ENCODE peak calls at places on chromosomes 7 and 10, in five cellular contexts. One of them, this sample, is unnamed.

GRCh38 chr7:43756368-43757072 is 2.0 kb upstream of the BLVRA start:
- DNase-seq in GM13976: no peak
- DNase-seq in psoas muscle: no peak
- DNase-seq in tibial nerve: no peak
- DNase-seq in left ventricle myocardium inferior: no peak
- DNase-seq in this sample: no peak

GRCh38 chr10:3761916-3762708 is 22.9 kb downstream of the KLF6 start:
- DNase-seq in GM13976: no peak
- DNase-seq in psoas muscle: no peak
- DNase-seq in tibial nerve: no peak
- DNase-seq in left ventricle myocardium inferior: no peak
- DNase-seq in this sample: no peak

GRCh38 chr7:156308976-156309620 is 331.5 kb upstream of the RNF32 start:
- DNase-seq in GM13976: no peak
- DNase-seq in psoas muscle: no peak
- DNase-seq in tibial nerve: no peak
- DNase-seq in left ventricle myocardium inferior: no peak
- DNase-seq in this sample: no peak

GRCh38 chr7:27883726-27884125 is 143.8 kb downstream of the TAX1BP1 start:
- DNase-seq in GM13976: no peak
- DNase-seq in psoas muscle: no peak
- DNase-seq in tibial nerve: no peak
- DNase-seq in left ventricle myocardium inferior: no peak
- DNase-seq in this sample: no peak

GRCh38 chr10:18419945-18420344 is 231.4 kb downstream of the NSUN6 start:
- DNase-seq in GM13976: no peak
- DNase-seq in psoas muscle: no peak
- DNase-seq in tibial nerve: no peak
- DNase-seq in left ventricle myocardium inferior: no peak
- DNase-seq in this sample: no peak

GRCh38 chr10:66982792-66983481 is 57.1 kb downstream of the LRRTM3 start:
- DNase-seq in GM13976: no peak
- DNase-seq in psoas muscle: no peak
- DNase-seq in tibial nerve: no peak
- DNase-seq in left ventricle myocardium inferior: no peak
- DNase-seq in this sample: no peak

GRCh38 chr7:2505401-2505800 is 14.2 kb upstream of the LFNG start:
- DNase-seq in GM13976: no peak
- DNase-seq in psoas muscle: no peak
- DNase-seq in tibial nerve: no peak
- DNase-seq in left ventricle myocardium inferior: no peak
- DNase-seq in this sample: no peak

GRCh38 chr10:110529596-110530011 is 31.9 kb downstream of the DUSP5 start:
- DNase-seq in GM13976: no peak
- DNase-seq in psoas muscle: no peak
- DNase-seq in tibial nerve: no peak
- DNase-seq in left ventricle myocardium inferior: no peak
- DNase-seq in this sample: no peak

GRCh38 chr10:115950320-115950719 is 322.7 kb downstream of the GFRA1 start:
- DNase-seq in GM13976: no peak
- DNase-seq in psoas muscle: no peak
- DNase-seq in tibial nerve: no peak
- DNase-seq in left ventricle myocardium inferior: no peak
- DNase-seq in this sample: no peak

GRCh38 chr7:29898301-29898700 is 91.3 kb downstream of the SCRN1 start:
- DNase-seq in GM13976: no peak
- DNase-seq in psoas muscle: no peak
- DNase-seq in tibial nerve: no peak
- DNase-seq in left ventricle myocardium inferior: no peak
- DNase-seq in this sample: no peak

GRCh38 chr10:133266056-133266795 is 10.4 kb downstream of the ADAM8 start:
- DNase-seq in GM13976: no peak
- DNase-seq in psoas muscle: no peak
- DNase-seq in tibial nerve: no peak
- DNase-seq in left ventricle myocardium inferior: no peak
- DNase-seq in this sample: no peak

GRCh38 chr7:2029936-2030335 is 202.8 kb downstream of the MAD1L1 start:
- DNase-seq in GM13976: no peak
- DNase-seq in psoas muscle: peak
- DNase-seq in tibial nerve: no peak
- DNase-seq in left ventricle myocardium inferior: peak
- DNase-seq in this sample: no peak

GRCh38 chr10:12372846-12373245 is 23.5 kb downstream of the CAMK1D start:
- DNase-seq in GM13976: no peak
- DNase-seq in psoas muscle: no peak
- DNase-seq in tibial nerve: no peak
- DNase-seq in left ventricle myocardium inferior: no peak
- DNase-seq in this sample: no peak

GRCh38 chr10:31121074-31121685 is 89.5 kb upstream of the ZNF438 start:
- DNase-seq in GM13976: no peak
- DNase-seq in psoas muscle: no peak
- DNase-seq in tibial nerve: no peak
- DNase-seq in left ventricle myocardium inferior: no peak
- DNase-seq in this sample: no peak

GRCh38 chr10:105691811-105692210 is 1050.7 kb downstream of the SORCS3 start:
- DNase-seq in GM13976: no peak
- DNase-seq in psoas muscle: no peak
- DNase-seq in tibial nerve: peak
- DNase-seq in left ventricle myocardium inferior: no peak
- DNase-seq in this sample: no peak
- TF ChIP-seq CTCF in GM13976: no peak
- TF ChIP-seq CTCF in psoas muscle: no peak
- TF ChIP-seq CTCF in tibial nerve: no peak
- TF ChIP-seq CTCF in left ventricle myocardium inferior: peak
- TF ChIP-seq CTCF in this sample: no peak

GRCh38 chr10:118343549-118343948 is 1.4 kb upstream of the FAM204A start:
- DNase-seq in GM13976: no peak
- DNase-seq in psoas muscle: no peak
- DNase-seq in tibial nerve: no peak
- DNase-seq in left ventricle myocardium inferior: no peak
- DNase-seq in this sample: no peak

GRCh38 chr10:118340486-118340885 is 1.6 kb downstream of the FAM204A start:
- DNase-seq in GM13976: no peak
- DNase-seq in psoas muscle: no peak
- DNase-seq in tibial nerve: no peak
- DNase-seq in left ventricle myocardium inferior: no peak
- DNase-seq in this sample: no peak

GRCh38 chr10:118341678-118342637 is at the start of gene FAM204A:
- DNase-seq in GM13976: peak
- DNase-seq in psoas muscle: peak
- DNase-seq in tibial nerve: peak
- DNase-seq in left ventricle myocardium inferior: peak
- DNase-seq in this sample: peak

GRCh38 chr10:118343115-118343514 is 991 bp upstream of the FAM204A start:
- DNase-seq in GM13976: no peak
- DNase-seq in psoas muscle: no peak
- DNase-seq in tibial nerve: no peak
- DNase-seq in left ventricle myocardium inferior: no peak
- DNase-seq in this sample: no peak

GRCh38 chr10:118342638-118343020 is 505 bp upstream of the FAM204A start:
- DNase-seq in GM13976: no peak
- DNase-seq in psoas muscle: no peak
- DNase-seq in tibial nerve: no peak
- DNase-seq in left ventricle myocardium inferior: no peak
- DNase-seq in this sample: no peak
- TF ChIP-seq CTCF in GM13976: no peak
- TF ChIP-seq CTCF in psoas muscle: no peak
- TF ChIP-seq CTCF in tibial nerve: no peak
- TF ChIP-seq CTCF in left ventricle myocardium inferior: no peak
- TF ChIP-seq CTCF in this sample: no peak

GRCh38 chr7:64744680-64745079 is 49.5 kb upstream of the ZNF138 start:
- DNase-seq in GM13976: no peak
- DNase-seq in psoas muscle: no peak
- DNase-seq in tibial nerve: no peak
- DNase-seq in left ventricle myocardium inferior: no peak
- DNase-seq in this sample: no peak
- TF ChIP-seq CTCF in GM13976: no peak
- TF ChIP-seq CTCF in psoas muscle: no peak
- TF ChIP-seq CTCF in tibial nerve: no peak
- TF ChIP-seq CTCF in left ventricle myocardium inferior: no peak
- TF ChIP-seq CTCF in this sample: no peak

DNA sequence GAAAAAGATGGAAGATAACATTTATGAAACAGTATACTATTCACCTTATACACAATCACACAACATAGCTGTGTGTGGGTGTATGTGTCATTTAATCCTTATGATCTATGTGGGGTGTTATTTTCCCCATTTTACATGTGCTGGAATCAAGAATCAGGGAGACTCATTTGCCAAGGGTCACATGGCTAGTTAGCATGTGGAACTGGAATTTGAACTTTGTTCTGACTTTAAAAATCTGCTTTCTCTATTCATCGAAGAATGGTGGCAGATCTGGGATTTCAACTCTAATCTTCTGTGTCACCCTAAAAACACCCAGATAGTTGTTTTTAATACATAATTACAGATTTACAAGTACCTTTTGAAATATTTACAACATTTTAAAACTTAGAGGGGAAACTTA is 65.2 kb downstream of the ADAM22 start:
- DNase-seq in GM13976: no peak
- DNase-seq in psoas muscle: no peak
- DNase-seq in tibial nerve: no peak
- DNase-seq in left ventricle myocardium inferior: no peak
- DNase-seq in this sample: no peak
- TF ChIP-seq CTCF in GM13976: no peak
- TF ChIP-seq CTCF in psoas muscle: no peak
- TF ChIP-seq CTCF in tibial nerve: no peak
- TF ChIP-seq CTCF in left ventricle myocardium inferior: no peak
- TF ChIP-seq CTCF in this sample: no peak

DNA sequence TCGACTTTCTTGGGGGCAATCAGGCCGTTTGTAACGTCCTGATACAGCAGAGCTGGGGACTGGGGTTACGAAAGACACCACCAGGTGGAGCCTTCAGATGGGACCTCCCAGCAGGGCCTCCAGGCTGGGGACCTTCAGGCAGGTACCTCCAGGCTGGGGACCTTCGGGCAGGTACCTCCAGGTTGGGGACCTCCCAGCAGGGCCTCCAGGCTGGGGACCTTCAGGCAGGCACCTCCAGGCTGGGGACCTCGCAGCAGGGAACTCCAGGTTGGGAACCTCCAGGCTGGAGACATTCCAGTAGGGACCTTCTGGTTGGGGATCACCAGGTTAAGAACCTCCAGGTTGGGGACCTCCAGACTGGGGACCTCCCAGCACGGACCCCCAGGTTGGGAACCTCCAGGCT is 23.5 kb upstream of the GPR146 start:
- DNase-seq in GM13976: no peak
- DNase-seq in psoas muscle: peak
- DNase-seq in tibial nerve: no peak
- DNase-seq in left ventricle myocardium inferior: no peak
- DNase-seq in this sample: no peak
- TF ChIP-seq CTCF in GM13976: no peak
- TF ChIP-seq CTCF in psoas muscle: peak
- TF ChIP-seq CTCF in tibial nerve: no peak
- TF ChIP-seq CTCF in left ventricle myocardium inferior: peak
- TF ChIP-seq CTCF in this sample: no peak

GRCh38 chr7:5489991-5490536 is 66.4 kb upstream of the TNRC18 start:
- DNase-seq in GM13976: no peak
- DNase-seq in psoas muscle: no peak
- DNase-seq in tibial nerve: no peak
- DNase-seq in left ventricle myocardium inferior: no peak
- DNase-seq in this sample: no peak
- TF ChIP-seq CTCF in GM13976: no peak
- TF ChIP-seq CTCF in psoas muscle: no peak
- TF ChIP-seq CTCF in tibial nerve: no peak
- TF ChIP-seq CTCF in left ventricle myocardium inferior: no peak
- TF ChIP-seq CTCF in this sample: no peak

GRCh38 chr10:117163061-117163953 is 25.2 kb upstream of the VAX1 start:
- DNase-seq in GM13976: no peak
- DNase-seq in psoas muscle: no peak
- DNase-seq in tibial nerve: no peak
- DNase-seq in left ventricle myocardium inferior: no peak
- DNase-seq in this sample: no peak
- TF ChIP-seq CTCF in GM13976: no peak
- TF ChIP-seq CTCF in psoas muscle: no peak
- TF ChIP-seq CTCF in tibial nerve: no peak
- TF ChIP-seq CTCF in left ventricle myocardium inferior: no peak
- TF ChIP-seq CTCF in this sample: no peak

This sample was measured in uterus.